ENCODE peak calls at places on chromosomes 3 and 15, in four cellular contexts. Q is HL-60, S is GM12878, H is K562. X is an unnamed sample.

GRCh38 chr3:172317984-172318383 is 130.3 kb downstream of the GHSR start:
- DNase-seq in Q (no peak), H (no peak), S (peak), X (no peak)

GRCh38 chr15:88839146-88839545 is 35.9 kb downstream of the ACAN start:
- DNase-seq in S (no peak), H (no peak), Q (no peak), X (no peak)

GRCh38 chr3:147410126-147410517 is 957 bp downstream of the ZIC1 start:
- DNase-seq in Q (no peak), H (no peak), S (no peak), X (no peak)

GRCh38 chr3:194572131-194572789 is 61.0 kb downstream of the TMEM44 start:
- DNase-seq in S (no peak), H (peak), Q (no peak), X (no peak)

GRCh38 chr15:25671132-25671531 is 192.0 kb downstream of the ATP10A start:
- DNase-seq in S (no peak), Q (no peak), H (no peak), X (no peak)

GRCh38 chr15:29765898-29766537 is 56.2 kb downstream of the TJP1 start:
- DNase-seq in H (no peak), S (no peak), Q (no peak), X (no peak)

GRCh38 chr15:75065467-75065850 is 42.1 kb downstream of the PPCDC start:
- DNase-seq in H (no peak), S (no peak), Q (no peak), X (no peak)

GRCh38 chr3:14533457-14533958 is 6.6 kb downstream of the GRIP2 start:
- DNase-seq in Q (no peak), S (no peak), H (no peak), X (no peak)

GRCh38 chr3:122030381-122031122 is 8.5 kb upstream of the ILDR1 start:
- DNase-seq in S (peak), H (no peak), Q (no peak), X (no peak)

GRCh38 chr3:66983101-66983500 is 15.0 kb upstream of the KBTBD8 start:
- DNase-seq in S (no peak), H (no peak), Q (no peak), X (no peak)

GRCh38 chr3:38128303-38128655 is 8.6 kb downstream of the ACAA1 start:
- DNase-seq in Q (no peak), H (no peak), S (no peak), X (no peak)

GRCh38 chr15:79849789-79850188 is 47.0 kb downstream of the MTHFS start:
- DNase-seq in S (no peak), Q (peak), H (peak), X (no peak)

GRCh38 chr3:157463819-157464218 is 27.2 kb downstream of the PTX3 start:
- DNase-seq in Q (no peak), S (no peak), H (no peak), X (no peak)

GRCh38 chr3:129238945-129239705 is 10.3 kb upstream of the COPG1 start:
- DNase-seq in Q (peak), H (peak), S (no peak), X (no peak)

GRCh38 chr15:56366211-56366610 is 985 bp downstream of the TEX9 start:
- DNase-seq in S (no peak), H (no peak), Q (no peak), X (no peak)

GRCh38 chr3:155481089-155481488 is 187.6 kb upstream of the STRIT1 start:
- DNase-seq in S (no peak), Q (peak), H (no peak), X (no peak)

GRCh38 chr15:31360158-31360561 is 33.5 kb downstream of the KLF13 start:
- DNase-seq in H (no peak), S (no peak), Q (no peak), X (no peak)

GRCh38 chr3:128311441-128311844 is 155.2 kb downstream of the DNAJB8 start:
- DNase-seq in S (no peak), Q (no peak), H (no peak), X (no peak)

GRCh38 chr15:70576276-70576675 is 187.1 kb downstream of the UACA start:
- DNase-seq in H (no peak), S (no peak), Q (no peak), X (no peak)

GRCh38 chr3:49723301-49723630 is 485 bp downstream of the GMPPB start:
- DNase-seq in S (no peak), H (peak), Q (peak), X (no peak)

GRCh38 chr15:69576035-69576526 is 123.5 kb downstream of the RPLP1 start:
- DNase-seq in S (peak), Q (peak), H (no peak), X (no peak)

GRCh38 chr15:100686021-100686724 is 83.8 kb downstream of the ASB7 start:
- DNase-seq in H (no peak), Q (no peak), S (no peak), X (no peak)

GRCh38 chr3:132641837-132642538 is 17.6 kb downstream of the ACAD11 start:
- DNase-seq in Q (no peak), S (no peak), H (peak), X (no peak)

GRCh38 chr15:44084728-44085127 is 110.3 kb downstream of the FRMD5 start:
- DNase-seq in S (no peak), H (no peak), Q (no peak), X (no peak)

GRCh38 chr3:118863731-118864322 is 170.8 kb downstream of the IGSF11 start:
- DNase-seq in Q (peak), H (no peak), S (no peak), X (no peak)

GRCh38 chr3:27675287-27675686 is 46.8 kb downstream of the EOMES start:
- DNase-seq in H (no peak), Q (no peak), S (no peak), X (no peak)

GRCh38 chr3:11195201-11195600 is 40.9 kb downstream of the HRH1 start:
- DNase-seq in S (no peak), Q (no peak), H (no peak), X (no peak)

GRCh38 chr15:60718661-60719069 is 239.7 kb upstream of the ICE2 start:
- DNase-seq in S (no peak), H (no peak), Q (no peak), X (no peak)

GRCh38 chr3:104982130-104982529 is 384.6 kb upstream of the ALCAM start:
- DNase-seq in S (no peak), Q (no peak), H (no peak), X (no peak)

GRCh38 chr15:72319985-72320671 is at the start of gene CELF6:
- DNase-seq in S (peak), Q (peak), H (peak), X (peak)

GRCh38 chr3:70849911-70850699 is 537.7 kb upstream of the MDFIC2 start:
- DNase-seq in H (no peak), S (no peak), Q (no peak), X (no peak)
- TF ChIP-seq POLR2AphosphoS5 in H (no peak), S (no peak), Q (no peak), X (no peak)

GRCh38 chr3:134485075-134485536 is 679 bp downstream of the ANAPC13 start:
- DNase-seq in S (no peak), H (peak), Q (no peak), X (no peak)
- TF ChIP-seq SPI1 in S (no peak), H (no peak), Q (no peak), X (no peak)

DNA sequence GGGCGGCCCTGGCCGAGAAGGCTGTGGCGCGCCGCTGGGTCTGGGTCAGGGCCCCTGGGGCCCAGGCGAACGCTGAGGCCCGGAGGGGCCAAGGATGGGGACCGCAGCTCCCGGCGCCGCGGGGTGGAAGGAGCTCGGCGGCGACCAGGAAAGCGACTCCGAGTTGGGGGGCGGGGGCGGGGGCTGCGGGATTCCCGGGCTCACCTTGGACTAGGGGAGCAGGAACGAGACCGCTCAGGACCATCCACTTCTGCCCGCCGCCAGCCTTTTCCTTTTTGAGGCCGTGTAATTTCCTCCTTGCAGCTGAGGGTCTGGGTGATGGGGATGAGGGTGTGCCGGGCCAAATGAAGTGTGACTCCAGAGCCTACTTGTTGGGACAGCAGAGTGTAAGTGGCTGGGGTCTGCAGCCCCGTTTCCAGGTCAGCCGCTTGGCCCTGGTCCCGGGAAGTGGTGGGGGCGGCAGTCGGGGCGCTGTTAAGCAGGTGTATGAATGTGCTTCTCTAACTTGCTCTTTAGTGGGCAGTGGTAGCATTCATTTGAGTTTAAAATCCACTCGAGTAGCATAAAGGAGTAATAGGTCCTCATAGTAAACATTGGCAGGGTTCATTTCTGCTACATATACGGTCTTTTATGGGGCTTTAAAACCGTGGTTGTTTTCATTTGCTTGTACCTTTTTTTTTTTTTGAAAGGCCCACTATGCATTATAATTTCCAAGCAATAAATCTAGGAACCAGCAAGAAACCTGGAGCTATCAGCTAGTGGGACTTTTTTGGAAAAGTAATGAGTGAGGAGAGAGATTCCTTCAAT is 717 bp downstream of the PXK start:
- DNase-seq in S (no peak), H (no peak), Q (peak), X (peak)
- TF ChIP-seq POLR2AphosphoS5 in S (no peak), H (no peak), Q (no peak), X (no peak)

GRCh38 chr3:187762792-187763191 is 17.5 kb upstream of the BCL6 start:
- DNase-seq in Q (no peak), S (no peak), H (no peak), X (no peak)

GRCh38 chr3:187763850-187764648 is 18.8 kb upstream of the BCL6 start:
- DNase-seq in H (no peak), Q (no peak), S (no peak), X (no peak)

GRCh38 chr3:187765342-187765741 is 20.1 kb upstream of the BCL6 start:
- DNase-seq in Q (no peak), H (no peak), S (no peak), X (no peak)

GRCh38 chr3:187758318-187758717 is 13.1 kb upstream of the BCL6 start:
- DNase-seq in H (no peak), S (no peak), Q (no peak), X (no peak)

GRCh38 chr3:187759601-187760000 is 14.3 kb upstream of the BCL6 start:
- DNase-seq in H (no peak), S (no peak), Q (no peak), X (no peak)
- TF ChIP-seq SPI1 in H (no peak), S (no peak), Q (no peak), X (no peak)

DNA sequence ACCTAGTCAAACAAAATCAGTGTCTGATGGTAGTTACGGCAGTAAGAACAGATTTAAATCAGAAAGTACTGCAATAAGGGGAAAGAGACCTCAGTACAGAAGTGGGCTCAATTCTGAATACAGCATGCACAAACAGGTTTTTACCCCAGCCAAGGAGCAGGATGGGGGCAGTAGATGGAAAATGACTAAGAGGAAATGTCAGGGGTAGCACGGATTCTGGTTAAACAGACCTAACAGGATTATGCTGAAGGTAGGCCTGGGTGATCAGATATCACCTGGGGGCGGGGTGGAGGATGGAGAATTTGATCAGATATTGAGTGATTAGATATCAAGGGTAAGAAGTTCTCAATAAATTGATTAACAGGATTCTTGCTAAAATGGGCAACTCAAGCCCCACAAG is 19.0 kb downstream of the MESD start:
- DNase-seq in S (no peak), H (no peak), Q (no peak), X (no peak)
- TF ChIP-seq POLR2AphosphoS5 in S (no peak), H (no peak), Q (no peak), X (no peak)

GRCh38 chr3:80050826-80051601 is 283.2 kb upstream of the ROBO1 start:
- DNase-seq in Q (no peak), H (no peak), S (no peak), X (no peak)

GRCh38 chr3:80052271-80052670 is 284.5 kb upstream of the ROBO1 start:
- DNase-seq in H (no peak), Q (no peak), S (no peak), X (no peak)

GRCh38 chr3:80051602-80051962 is 283.8 kb upstream of the ROBO1 start:
- DNase-seq in S (no peak), H (no peak), Q (no peak), X (no peak)
- TF ChIP-seq SPI1 in S (no peak), H (no peak), Q (no peak), X (no peak)

GRCh38 chr3:151987893-151988292 is 114.5 kb downstream of the SUCNR1 start:
- DNase-seq in S (no peak), H (no peak), Q (no peak), X (no peak)

GRCh38 chr3:151990696-151991376 is 117.4 kb downstream of the SUCNR1 start:
- DNase-seq in H (no peak), S (no peak), Q (no peak), X (no peak)

DNA sequence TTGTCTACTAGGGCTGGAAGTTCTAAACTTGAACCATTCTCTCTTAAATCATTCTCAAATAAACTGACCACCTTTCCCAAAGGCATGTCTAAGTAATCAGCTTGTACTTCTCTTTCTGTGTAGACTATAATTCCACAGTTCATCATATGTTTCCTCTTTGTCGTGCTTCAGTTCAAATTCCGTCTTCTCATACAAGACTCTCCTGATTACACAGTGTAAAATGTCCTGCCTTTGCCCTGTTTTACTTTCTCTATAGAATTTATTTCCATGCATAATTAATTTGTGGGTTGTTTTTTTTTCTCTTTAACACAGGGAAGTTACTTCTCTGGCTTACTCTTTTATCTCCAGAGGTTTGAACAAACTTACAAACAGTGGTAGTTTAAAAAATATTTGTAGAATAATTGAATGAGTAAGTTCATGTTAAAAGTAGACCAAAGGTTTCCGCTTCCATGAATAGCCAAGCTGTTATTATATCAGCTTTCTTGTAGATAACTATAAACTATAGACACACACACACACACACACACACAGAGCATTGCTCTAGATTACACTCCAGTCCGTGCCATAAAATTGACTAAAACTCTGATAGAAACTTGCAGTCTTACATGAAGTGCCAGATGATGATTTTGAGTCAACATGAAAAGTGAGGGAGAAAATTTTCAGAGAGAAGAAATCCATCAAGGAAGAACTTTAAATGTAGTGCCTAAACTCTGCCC is 119.0 kb downstream of the SUCNR1 start:
- DNase-seq in S (no peak), Q (no peak), H (no peak), X (no peak)
- TF ChIP-seq POLR2AphosphoS5 in S (no peak), Q (no peak), H (no peak), X (no peak)

DNA sequence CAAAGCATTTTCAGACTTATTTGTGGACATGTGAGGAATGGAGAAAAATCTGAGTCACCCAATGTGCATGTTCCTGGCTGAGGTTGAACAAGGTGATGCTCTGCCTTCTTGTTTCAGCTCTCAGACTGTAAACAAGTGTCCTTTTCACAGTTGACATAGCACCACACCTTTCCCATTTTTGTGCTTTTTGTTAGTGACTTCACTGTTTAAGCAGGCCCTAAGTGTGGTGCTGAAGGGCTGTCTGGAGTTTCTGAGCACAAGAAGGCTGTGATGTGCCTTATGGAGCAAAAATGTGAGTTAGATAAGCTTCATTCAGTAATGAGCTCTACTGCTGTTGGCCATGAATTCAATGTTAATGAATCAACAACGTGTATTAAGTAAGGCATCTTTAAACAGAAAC is 20.4 kb downstream of the ABI3BP start:
- DNase-seq in H (no peak), Q (no peak), S (no peak), X (no peak)
- TF ChIP-seq SPI1 in H (no peak), Q (no peak), S (no peak), X (no peak)

GRCh38 chr15:63047792-63048114 is 5.2 kb downstream of the TPM1 start:
- DNase-seq in Q (no peak), S (no peak), H (no peak), X (no peak)

GRCh38 chr15:63045438-63046278 is 3.1 kb downstream of the TPM1 start:
- DNase-seq in S (no peak), Q (no peak), H (no peak), X (no peak)

GRCh38 chr15:63048986-63049665 is 6.6 kb downstream of the TPM1 start:
- DNase-seq in S (no peak), H (no peak), Q (peak), X (peak)

GRCh38 chr15:63048115-63048985 is 5.8 kb downstream of the TPM1 start:
- DNase-seq in S (peak), H (peak), Q (peak), X (peak)

GRCh38 chr15:63046927-63047760 is 4.6 kb downstream of the TPM1 start:
- DNase-seq in H (no peak), S (no peak), Q (no peak), X (no peak)
- TF ChIP-seq POLR2AphosphoS5 in H (no peak), S (no peak), Q (no peak), X (no peak)

GRCh38 chr3:31701286-31701685 is 168.6 kb downstream of the STT3B start:
- DNase-seq in Q (peak), H (no peak), S (no peak), X (no peak)
- TF ChIP-seq SPI1 in Q (peak), H (no peak), S (no peak), X (no peak)